ENCODE peak calls at places on chromosomes 7 and 10, in six cellular contexts. One of them, this sample, is unnamed. For H4K20me1, the result is how much of the 10 kb centered on the place peaks cover.

GRCh38 chr7:5598261-5598761 is 174.7 kb upstream of the TNRC18 start:
- DNase-seq in IMR-90: no peak
- DNase-seq in HCT116: no peak
- DNase-seq in PC-3: no peak
- DNase-seq in H9: peak
- DNase-seq in OCI-LY7: no peak
- DNase-seq in this sample: peak

GRCh38 chr10:46552526-46553237 is 3.8 kb downstream of the GPRIN2 start:
- DNase-seq in IMR-90: no peak
- DNase-seq in HCT116: no peak
- DNase-seq in PC-3: no peak
- DNase-seq in H9: no peak
- DNase-seq in OCI-LY7: no peak
- DNase-seq in this sample: no peak

GRCh38 chr10:9853405-9854010 is 1164.2 kb upstream of the CELF2 start:
- DNase-seq in IMR-90: no peak
- DNase-seq in HCT116: no peak
- DNase-seq in PC-3: no peak
- DNase-seq in H9: no peak
- DNase-seq in OCI-LY7: peak
- DNase-seq in this sample: no peak

GRCh38 chr10:50431791-50432190 is 180.5 kb upstream of the ASAH2 start:
- DNase-seq in IMR-90: no peak
- DNase-seq in HCT116: no peak
- DNase-seq in PC-3: no peak
- DNase-seq in H9: no peak
- DNase-seq in OCI-LY7: no peak
- DNase-seq in this sample: peak

GRCh38 chr7:107643938-107644703 is 16.5 kb upstream of the SLC26A4 start:
- DNase-seq in IMR-90: peak
- DNase-seq in HCT116: no peak
- DNase-seq in PC-3: no peak
- DNase-seq in H9: no peak
- DNase-seq in OCI-LY7: no peak
- DNase-seq in this sample: no peak

GRCh38 chr10:110667620-110668343 is 23.6 kb downstream of the RBM20 start:
- DNase-seq in IMR-90: no peak
- DNase-seq in HCT116: no peak
- DNase-seq in PC-3: no peak
- DNase-seq in H9: peak
- DNase-seq in OCI-LY7: no peak
- DNase-seq in this sample: no peak

GRCh38 chr7:25653412-25653811 is 425.1 kb upstream of the NPVF start:
- DNase-seq in IMR-90: no peak
- DNase-seq in HCT116: no peak
- DNase-seq in PC-3: no peak
- DNase-seq in H9: no peak
- DNase-seq in OCI-LY7: no peak
- DNase-seq in this sample: no peak

GRCh38 chr7:90747521-90747920 is 151.4 kb downstream of the CDK14 start:
- DNase-seq in IMR-90: no peak
- DNase-seq in HCT116: no peak
- DNase-seq in PC-3: no peak
- DNase-seq in H9: no peak
- DNase-seq in OCI-LY7: no peak
- DNase-seq in this sample: no peak

GRCh38 chr10:69845574-69846251 is 44.0 kb downstream of the COL13A1 start:
- DNase-seq in IMR-90: peak
- DNase-seq in HCT116: no peak
- DNase-seq in PC-3: peak
- DNase-seq in H9: no peak
- DNase-seq in OCI-LY7: peak
- DNase-seq in this sample: no peak

GRCh38 chr7:141072548-141073172 is 1.2 kb upstream of the TMEM178B start:
- DNase-seq in IMR-90: peak
- DNase-seq in HCT116: no peak
- DNase-seq in PC-3: peak
- DNase-seq in H9: peak
- DNase-seq in OCI-LY7: no peak
- DNase-seq in this sample: peak

GRCh38 chr10:93751832-93752231 is 5.9 kb upstream of the LGI1 start:
- DNase-seq in IMR-90: peak
- DNase-seq in HCT116: peak
- DNase-seq in PC-3: peak
- DNase-seq in H9: peak
- DNase-seq in OCI-LY7: peak
- DNase-seq in this sample: peak

GRCh38 chr7:111842489-111842888 is 280.2 kb upstream of the IMMP2L start:
- DNase-seq in IMR-90: no peak
- DNase-seq in HCT116: no peak
- DNase-seq in PC-3: no peak
- DNase-seq in H9: no peak
- DNase-seq in OCI-LY7: no peak
- DNase-seq in this sample: no peak

GRCh38 chr10:47287365-47287802 is 12.6 kb upstream of the GDF10 start:
- DNase-seq in IMR-90: no peak
- DNase-seq in HCT116: no peak
- DNase-seq in PC-3: peak
- DNase-seq in H9: no peak
- DNase-seq in OCI-LY7: no peak
- DNase-seq in this sample: no peak

GRCh38 chr10:79069325-79070090 is 742 bp downstream of the ZMIZ1 start:
- DNase-seq in IMR-90: no peak
- DNase-seq in HCT116: no peak
- DNase-seq in PC-3: peak
- DNase-seq in H9: no peak
- DNase-seq in OCI-LY7: peak
- DNase-seq in this sample: no peak

GRCh38 chr7:33986951-33987948 is 81.9 kb downstream of the BMPER start:
- DNase-seq in IMR-90: peak
- DNase-seq in HCT116: peak
- DNase-seq in PC-3: peak
- DNase-seq in H9: no peak
- DNase-seq in OCI-LY7: no peak
- DNase-seq in this sample: peak

GRCh38 chr7:8433477-8434289 is at the start of gene NXPH1:
- DNase-seq in IMR-90: no peak
- DNase-seq in HCT116: no peak
- DNase-seq in PC-3: no peak
- DNase-seq in H9: peak
- DNase-seq in OCI-LY7: no peak
- DNase-seq in this sample: no peak

GRCh38 chr10:11411926-11412545 is 199.4 kb downstream of the USP6NL start:
- DNase-seq in IMR-90: no peak
- DNase-seq in HCT116: no peak
- DNase-seq in PC-3: no peak
- DNase-seq in H9: no peak
- DNase-seq in OCI-LY7: peak
- DNase-seq in this sample: no peak

GRCh38 chr7:23105086-23105643 is 420 bp upstream of the KLHL7 start:
- DNase-seq in IMR-90: no peak
- DNase-seq in HCT116: no peak
- DNase-seq in PC-3: no peak
- DNase-seq in H9: no peak
- DNase-seq in OCI-LY7: peak
- DNase-seq in this sample: no peak

GRCh38 chr10:48626986-48627731 is 22.3 kb upstream of the ARHGAP22 start:
- DNase-seq in IMR-90: no peak
- DNase-seq in HCT116: no peak
- DNase-seq in PC-3: no peak
- DNase-seq in H9: no peak
- DNase-seq in OCI-LY7: no peak
- DNase-seq in this sample: no peak

GRCh38 chr10:82124713-82125112 is 249.7 kb downstream of the NRG3 start:
- DNase-seq in IMR-90: no peak
- DNase-seq in HCT116: no peak
- DNase-seq in PC-3: no peak
- DNase-seq in H9: no peak
- DNase-seq in OCI-LY7: no peak
- DNase-seq in this sample: no peak

GRCh38 chr7:91085175-91085574 is 179.1 kb upstream of the FZD1 start:
- DNase-seq in IMR-90: no peak
- DNase-seq in HCT116: no peak
- DNase-seq in PC-3: no peak
- DNase-seq in H9: no peak
- DNase-seq in OCI-LY7: no peak
- DNase-seq in this sample: no peak

GRCh38 chr7:50558380-50559051 is 6.7 kb downstream of the DDC start:
- DNase-seq in IMR-90: no peak
- DNase-seq in HCT116: no peak
- DNase-seq in PC-3: no peak
- DNase-seq in H9: no peak
- DNase-seq in OCI-LY7: no peak
- DNase-seq in this sample: no peak

GRCh38 chr7:50733552-50733951 is 49.1 kb downstream of the GRB10 start:
- DNase-seq in IMR-90: peak
- DNase-seq in HCT116: no peak
- DNase-seq in PC-3: peak
- DNase-seq in H9: no peak
- DNase-seq in OCI-LY7: no peak
- DNase-seq in this sample: peak

GRCh38 chr7:51000956-51001355 is 218.3 kb upstream of the GRB10 start:
- DNase-seq in IMR-90: no peak
- DNase-seq in HCT116: no peak
- DNase-seq in PC-3: peak
- DNase-seq in H9: no peak
- DNase-seq in OCI-LY7: no peak
- DNase-seq in this sample: no peak

GRCh38 chr7:64320547-64321495 is 7.1 kb downstream of the ZNF736 start:
- DNase-seq in IMR-90: no peak
- DNase-seq in HCT116: no peak
- DNase-seq in PC-3: no peak
- DNase-seq in H9: no peak
- DNase-seq in OCI-LY7: peak
- DNase-seq in this sample: no peak

GRCh38 chr10:133039107-133039822 is 48.5 kb upstream of the ADGRA1 start:
- DNase-seq in IMR-90: no peak
- DNase-seq in HCT116: no peak
- DNase-seq in PC-3: no peak
- DNase-seq in H9: peak
- DNase-seq in OCI-LY7: no peak
- DNase-seq in this sample: no peak
- TF ChIP-seq CTCF in IMR-90: no peak
- TF ChIP-seq CTCF in HCT116: no peak
- TF ChIP-seq CTCF in PC-3: no peak
- TF ChIP-seq CTCF in H9: peak
- TF ChIP-seq CTCF in OCI-LY7: no peak
- TF ChIP-seq CTCF in this sample: no peak

DNA sequence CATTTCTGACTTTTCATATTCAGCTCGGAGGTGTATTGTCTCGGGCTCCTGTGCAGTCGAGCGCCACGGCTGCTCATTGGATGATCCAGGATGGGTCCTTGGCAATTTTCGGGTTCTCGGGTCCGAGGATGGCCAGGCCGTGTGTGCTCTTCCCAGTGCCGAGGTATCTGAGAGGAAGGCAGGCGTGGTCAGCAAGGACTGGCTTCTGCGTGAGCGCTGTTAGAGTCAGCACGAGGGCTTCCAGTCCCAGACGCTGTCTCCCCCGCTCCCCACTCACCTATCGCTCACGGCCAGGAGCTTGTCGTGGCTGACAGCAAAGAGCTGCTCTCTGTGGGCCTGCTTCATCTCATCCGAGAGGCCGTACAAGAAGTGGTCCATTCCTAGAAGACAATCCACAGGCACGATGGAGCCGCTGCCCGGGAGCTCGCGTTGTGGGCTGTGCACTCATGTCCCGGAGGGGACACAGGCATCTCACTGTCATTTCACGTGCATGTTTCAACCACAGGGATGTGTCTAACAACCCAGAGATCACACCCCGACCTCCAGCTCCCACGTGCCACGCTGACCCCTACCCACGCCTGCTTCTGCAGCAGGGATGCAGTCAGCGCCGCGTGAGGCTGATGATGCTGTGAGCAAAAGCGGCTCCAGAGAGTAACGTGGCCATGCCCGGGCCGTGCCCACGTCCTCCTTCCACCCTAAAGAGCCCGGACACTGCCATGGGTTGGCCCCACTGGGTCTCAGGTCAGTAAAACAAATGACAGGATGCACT is 34.4 kb downstream of the PITRM1 start:
- DNase-seq in IMR-90: no peak
- DNase-seq in HCT116: no peak
- DNase-seq in PC-3: no peak
- DNase-seq in H9: no peak
- DNase-seq in OCI-LY7: no peak
- DNase-seq in this sample: no peak
- H3K4me2 ChIP-seq in IMR-90: no peak
- H3K4me2 ChIP-seq in HCT116: no peak
- H3K4me2 ChIP-seq in PC-3: no peak
- H3K4me2 ChIP-seq in H9: no peak
- H3K4me2 ChIP-seq in OCI-LY7: no peak
- H3K4me2 ChIP-seq in this sample: no peak

GRCh38 chr7:74307738-74308505 is 18.7 kb downstream of the CLIP2 start:
- DNase-seq in IMR-90: no peak
- DNase-seq in HCT116: no peak
- DNase-seq in PC-3: peak
- DNase-seq in H9: no peak
- DNase-seq in OCI-LY7: no peak
- DNase-seq in this sample: no peak
- H4K20me1 ChIP-seq in IMR-90: half or more
- H4K20me1 ChIP-seq in HCT116: under half
- H4K20me1 ChIP-seq in PC-3: under half
- H4K20me1 ChIP-seq in H9: under half
- H4K20me1 ChIP-seq in OCI-LY7: under half
- H4K20me1 ChIP-seq in this sample: half or more

GRCh38 chr10:100507357-100507732 is 12.3 kb downstream of the SEC31B start:
- DNase-seq in IMR-90: no peak
- DNase-seq in HCT116: no peak
- DNase-seq in PC-3: no peak
- DNase-seq in H9: no peak
- DNase-seq in OCI-LY7: no peak
- DNase-seq in this sample: no peak

GRCh38 chr10:100510533-100511308 is 8.9 kb downstream of the SEC31B start:
- DNase-seq in IMR-90: peak
- DNase-seq in HCT116: no peak
- DNase-seq in PC-3: peak
- DNase-seq in H9: no peak
- DNase-seq in OCI-LY7: no peak
- DNase-seq in this sample: no peak

GRCh38 chr10:100509241-100509640 is 10.4 kb downstream of the SEC31B start:
- DNase-seq in IMR-90: no peak
- DNase-seq in HCT116: no peak
- DNase-seq in PC-3: no peak
- DNase-seq in H9: no peak
- DNase-seq in OCI-LY7: no peak
- DNase-seq in this sample: no peak

GRCh38 chr10:100506596-100507356 is 12.9 kb downstream of the SEC31B start:
- DNase-seq in IMR-90: peak
- DNase-seq in HCT116: no peak
- DNase-seq in PC-3: peak
- DNase-seq in H9: no peak
- DNase-seq in OCI-LY7: no peak
- DNase-seq in this sample: peak

DNA sequence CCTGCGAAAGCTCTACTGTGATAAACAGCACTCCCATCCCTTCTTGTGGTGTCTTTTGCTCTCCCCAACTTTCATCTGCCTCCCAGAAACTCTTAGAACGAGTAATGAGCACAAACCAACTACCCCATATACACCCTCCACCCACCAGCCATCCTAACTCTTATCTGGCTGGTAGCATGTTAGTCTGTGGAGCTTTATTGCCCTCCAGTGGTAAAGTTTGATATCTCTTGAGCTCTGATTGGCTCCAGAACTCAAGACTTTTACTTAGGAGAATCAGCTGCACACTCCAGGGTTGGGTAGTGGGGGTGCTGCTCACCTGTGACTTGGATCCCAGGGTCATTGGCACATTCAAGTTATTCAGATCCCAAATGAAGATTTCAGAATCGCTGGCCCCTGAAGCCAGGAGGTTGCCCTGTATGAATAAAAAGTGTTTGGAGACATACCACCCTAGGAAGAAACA is 10.9 kb downstream of the SEC31B start:
- DNase-seq in IMR-90: peak
- DNase-seq in HCT116: peak
- DNase-seq in PC-3: peak
- DNase-seq in H9: peak
- DNase-seq in OCI-LY7: peak
- DNase-seq in this sample: peak
- TF ChIP-seq CTCF in IMR-90: peak
- TF ChIP-seq CTCF in HCT116: peak
- TF ChIP-seq CTCF in PC-3: peak
- TF ChIP-seq CTCF in H9: peak
- TF ChIP-seq CTCF in OCI-LY7: peak
- TF ChIP-seq CTCF in this sample: peak